ENCODE peak calls at places on chromosome 18, in nine cellular contexts. R is iPS DF 6.9, L is stomach, Q is adipocyte, J is body of pancreas, P is mucosa of descending colon, O is endodermal cell, Z is SJSA1, U is IMR-90. F is an unnamed sample. For H3K4me1 and H3K36me3, the result is how much of the 10 kb centered on the place peaks cover.

GRCh38 chr18:3219621-3220335 is at the start of gene MYOM1:
- DNase-seq in O (no peak), Z (no peak), Q (no peak), R (no peak), P (no peak), U (no peak), L (no peak), J (peak), F (no peak)

GRCh38 chr18:42087876-42088275 is 132.8 kb downstream of the PIK3C3 start:
- DNase-seq in U (no peak), Z (no peak), L (no peak), O (no peak), Q (no peak), R (no peak), J (no peak), P (no peak), F (no peak)

GRCh38 chr18:50494569-50494968 is 65.3 kb upstream of the MAPK4 start:
- DNase-seq in J (no peak), P (no peak), L (no peak), U (no peak), O (no peak), R (no peak), Z (no peak), Q (no peak), F (no peak)

GRCh38 chr18:32582455-32582854 is 111.8 kb upstream of the GAREM1 start:
- DNase-seq in R (no peak), P (no peak), Q (no peak), O (no peak), J (no peak), L (no peak), U (no peak), Z (no peak), F (no peak)

GRCh38 chr18:62788891-62789290 is 73.5 kb downstream of the PHLPP1 start:
- DNase-seq in Q (peak), Z (peak), O (no peak), P (no peak), R (no peak), U (no peak), L (no peak), J (no peak), F (no peak)

GRCh38 chr18:80154293-80154692 is 45.2 kb downstream of the ADNP2 start:
- DNase-seq in P (no peak), J (peak), Q (peak), R (peak), L (no peak), Z (no peak), U (peak), O (peak), F (no peak)

GRCh38 chr18:33802955-33803354 is 224.9 kb downstream of the ASXL3 start:
- DNase-seq in Q (no peak), J (peak), O (no peak), L (peak), R (no peak), Z (no peak), U (no peak), P (peak), F (no peak)

GRCh38 chr18:77079088-77079487 is 53.5 kb downstream of the MBP start:
- DNase-seq in P (no peak), O (no peak), L (no peak), Z (no peak), Q (no peak), R (no peak), J (no peak), U (no peak), F (no peak)

GRCh38 chr18:24397131-24397693 is 412 bp downstream of the OSBPL1A start:
- DNase-seq in R (no peak), J (peak), U (peak), O (no peak), P (no peak), L (peak), Z (no peak), Q (peak), F (no peak)

GRCh38 chr18:47883771-47884413 is 46.6 kb downstream of the SMAD2 start:
- DNase-seq in Z (no peak), J (peak), Q (peak), U (peak), P (no peak), O (no peak), L (no peak), R (no peak), F (no peak)

GRCh38 chr18:2002178-2002577 is 569.1 kb downstream of the METTL4 start:
- DNase-seq in P (no peak), J (no peak), O (peak), Q (no peak), L (no peak), U (no peak), Z (no peak), R (no peak), F (no peak)

GRCh38 chr18:41569867-41570266 is 385.2 kb upstream of the PIK3C3 start:
- DNase-seq in Z (no peak), P (no peak), J (no peak), Q (no peak), L (no peak), O (no peak), U (no peak), R (no peak), F (no peak)

GRCh38 chr18:31088532-31088931 is 13.7 kb downstream of the DSC2 start:
- DNase-seq in Q (no peak), P (no peak), Z (no peak), J (no peak), R (no peak), U (no peak), O (no peak), L (no peak), F (no peak)

GRCh38 chr18:12278765-12279682 is 24.9 kb downstream of the CIDEA start:
- DNase-seq in O (peak), Z (peak), R (no peak), L (peak), J (peak), P (peak), U (peak), Q (peak), F (peak)

GRCh38 chr18:61765097-61765496 is 127.7 kb downstream of the RNF152 start:
- DNase-seq in Z (no peak), P (no peak), J (no peak), O (no peak), Q (peak), R (no peak), L (no peak), U (peak), F (no peak)

GRCh38 chr18:2846638-2847340 is at the start of gene EMILIN2:
- DNase-seq in L (peak), P (peak), O (peak), Z (peak), R (no peak), Q (peak), U (peak), J (peak), F (peak)

GRCh38 chr18:8705280-8705940 is at the start of gene MTCL1:
- DNase-seq in L (peak), P (peak), Q (peak), R (no peak), O (peak), Z (peak), U (no peak), J (peak), F (peak)

GRCh38 chr18:6107794-6108193 is 212.5 kb upstream of the TMEM200C start:
- DNase-seq in Z (no peak), U (no peak), O (no peak), L (no peak), P (no peak), Q (no peak), R (no peak), J (no peak), F (no peak)

GRCh38 chr18:11570770-11571169 is 38.6 kb upstream of the SLC35G4 start:
- DNase-seq in J (no peak), Q (peak), R (no peak), P (no peak), Z (no peak), U (peak), O (peak), L (no peak), F (no peak)

GRCh38 chr18:36625386-36625785 is 203.4 kb downstream of the TPGS2 start:
- DNase-seq in R (no peak), O (no peak), Z (no peak), Q (no peak), J (no peak), L (no peak), P (no peak), U (no peak), F (no peak)

GRCh38 chr18:57728941-57729511 is 74.1 kb downstream of the ATP8B1 start:
- DNase-seq in P (no peak), J (no peak), O (no peak), Z (no peak), R (no peak), L (peak), U (peak), Q (no peak), F (no peak)

GRCh38 chr18:44678725-44679055 is 2.0 kb upstream of the SETBP1 start:
- DNase-seq in Z (no peak), J (no peak), L (no peak), P (no peak), R (no peak), O (no peak), U (no peak), Q (no peak), F (no peak)

GRCh38 chr18:50651334-50651733 is 91.4 kb downstream of the MAPK4 start:
- DNase-seq in L (no peak), R (no peak), O (no peak), Q (no peak), P (no peak), Z (no peak), U (no peak), J (no peak), F (no peak)

GRCh38 chr18:79583984-79584401 is 95.6 kb upstream of the CTDP1 start:
- DNase-seq in Q (no peak), J (no peak), R (no peak), U (no peak), L (no peak), Z (no peak), P (peak), O (peak), F (peak)

GRCh38 chr18:76958692-76959341 is 136.5 kb downstream of the ZNF236 start:
- DNase-seq in U (no peak), J (peak), Q (no peak), P (peak), O (no peak), Z (no peak), L (peak), R (no peak), F (no peak)

GRCh38 chr18:61703508-61703907 is 189.3 kb downstream of the RNF152 start:
- DNase-seq in J (no peak), R (no peak), L (no peak), Z (peak), Q (peak), U (peak), P (no peak), O (no peak), F (no peak)

GRCh38 chr18:3177902-3178687 is 41.7 kb downstream of the MYOM1 start:
- DNase-seq in Z (no peak), R (no peak), U (peak), L (peak), O (no peak), Q (no peak), J (peak), P (no peak), F (no peak)

GRCh38 chr18:41842886-41843285 is 112.1 kb upstream of the PIK3C3 start:
- DNase-seq in R (no peak), J (no peak), Z (no peak), Q (peak), P (no peak), U (no peak), O (no peak), L (no peak), F (no peak)

DNA sequence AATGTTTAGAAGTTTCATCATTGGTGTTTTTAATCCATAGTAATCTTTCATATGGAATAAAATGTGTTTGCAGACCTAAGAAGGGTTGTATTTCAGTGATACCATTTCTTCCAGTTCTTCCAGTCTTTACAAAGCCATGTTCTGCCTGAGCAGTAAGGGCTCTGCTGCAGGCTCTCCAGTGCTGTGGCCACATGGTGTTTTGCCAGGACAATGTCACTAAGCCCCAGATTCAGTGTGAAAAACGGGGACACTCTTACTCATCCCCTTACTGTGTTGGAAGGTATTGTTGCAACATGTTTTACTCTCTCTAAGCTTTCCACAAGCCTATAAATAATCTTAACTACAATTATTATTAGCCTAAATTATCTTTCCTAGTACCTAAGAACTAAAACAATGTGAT is 481.4 kb upstream of the CDH7 start:
- DNase-seq in U (no peak), Q (no peak), J (no peak), Z (no peak), O (no peak), R (no peak), L (no peak), P (no peak), F (no peak)
- H3K4me3 ChIP-seq in U (no peak), Q (no peak), J (no peak), Z (no peak), O (no peak), R (no peak), L (no peak), P (no peak), F (no peak)

GRCh38 chr18:46567196-46567595 is 89.8 kb downstream of the LOXHD1 start:
- DNase-seq in R (no peak), J (no peak), U (no peak), L (no peak), Q (no peak), Z (no peak), P (no peak), O (no peak), F (no peak)

GRCh38 chr18:46562674-46563192 is 94.3 kb downstream of the LOXHD1 start:
- DNase-seq in L (no peak), Z (no peak), O (peak), U (no peak), Q (no peak), J (no peak), P (no peak), R (no peak), F (no peak)

GRCh38 chr18:46569211-46569610 is 87.8 kb downstream of the LOXHD1 start:
- DNase-seq in Z (no peak), R (no peak), O (no peak), P (no peak), U (no peak), L (no peak), Q (no peak), J (no peak), F (no peak)

GRCh38 chr18:46563317-46563716 is 93.7 kb downstream of the LOXHD1 start:
- DNase-seq in U (no peak), R (no peak), O (peak), L (no peak), J (no peak), P (no peak), Q (no peak), Z (no peak), F (no peak)

GRCh38 chr18:46566111-46566510 is 90.9 kb downstream of the LOXHD1 start:
- DNase-seq in U (no peak), R (no peak), J (no peak), Q (no peak), Z (no peak), P (no peak), L (no peak), O (no peak), F (no peak)
- H3K4me1 ChIP-seq in U (under half), R (under half), J (under half), Q (under half), Z (under half), P (under half), L (under half), O (under half), F (under half)

DNA sequence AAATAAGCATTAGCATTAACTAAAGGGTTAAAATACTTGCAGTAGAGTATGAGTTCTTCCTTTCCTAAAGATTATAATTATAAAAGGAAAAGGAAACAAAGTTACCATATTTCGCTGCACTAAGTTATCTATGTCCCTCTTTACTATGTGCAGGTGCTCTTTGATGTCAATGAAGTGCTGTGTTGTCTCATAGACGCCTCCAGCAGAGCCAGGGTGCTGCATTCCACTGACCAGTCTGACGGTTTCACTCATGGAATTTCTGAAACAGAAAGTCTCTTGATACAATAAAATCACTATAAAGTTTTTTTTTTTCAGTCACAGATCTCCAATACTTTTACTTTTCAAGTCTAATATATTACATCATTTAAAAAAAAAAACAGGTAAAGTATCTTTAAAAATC is 14.5 kb upstream of the CPLX4 start:
- DNase-seq in R (no peak), U (no peak), Q (no peak), P (no peak), Z (no peak), L (no peak), J (no peak), O (no peak), F (no peak)
- H3K36me3 ChIP-seq in R (under half), U (under half), Q (half or more), P (under half), Z (half or more), L (half or more), J (under half), O (half or more), F (under half)

DNA sequence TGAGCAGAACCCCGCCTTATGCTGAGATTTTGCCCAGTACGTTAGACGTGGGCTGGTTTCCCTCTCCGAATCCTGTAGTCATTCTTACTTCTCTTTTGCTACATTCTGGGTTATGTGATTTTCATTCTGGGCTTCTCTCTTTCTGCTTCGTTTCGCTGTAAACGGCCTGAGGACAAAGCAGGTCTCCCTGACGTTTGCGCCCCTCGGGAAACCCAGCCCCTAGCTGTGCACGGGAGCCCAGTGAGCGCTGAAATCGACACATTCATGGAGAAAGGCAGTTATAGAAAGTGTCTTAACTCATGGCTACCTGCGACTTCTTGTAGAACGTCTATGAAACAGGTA is 22.7 kb upstream of the MC5R start:
- DNase-seq in Z (no peak), O (no peak), J (no peak), P (no peak), L (no peak), R (no peak), Q (no peak), U (no peak), F (no peak)
- H3K4me3 ChIP-seq in Z (no peak), O (peak), J (no peak), P (no peak), L (peak), R (no peak), Q (peak), U (peak), F (peak)